ENCODE peak calls at places on chromosomes 5 and 9, in ten cellular contexts. C, W, I, U, R, Q, J, N, H and A are unnamed samples.
A peak's percentile ranks its signal among the peaks of the same experiment; 100 is the strongest.

GRCh38 chr5:115435065-115435775 is 109.4 kb downstream of the FEM1C start:
- DNase-seq in C (no peak), W (no peak), I (no peak), U (no peak), R (no peak), Q (no peak), J (no peak), N (no peak), H (no peak), A (no peak)

GRCh38 chr5:150540615-150541396 is 32.9 kb downstream of the NDST1 start:
- DNase-seq in C (no peak), W (no peak), I (no peak), U (no peak), R (peak; percentile 93), Q (peak; percentile 95), J (peak; percentile 93), N (no peak), H (peak; percentile 48), A (no peak)

GRCh38 chr5:156582193-156582598 is 255.2 kb downstream of the SGCD start:
- DNase-seq in C (no peak), W (no peak), I (no peak), U (no peak), R (no peak), Q (no peak), J (no peak), N (no peak), H (no peak), A (no peak)

GRCh38 chr9:83992407-83992806 is 11.8 kb downstream of the RMI1 start:
- DNase-seq in C (no peak), W (no peak), I (no peak), U (no peak), R (peak; percentile 65), Q (no peak), J (peak; percentile 52), N (no peak), H (no peak), A (no peak)

GRCh38 chr5:155883966-155884555 is 442.9 kb upstream of the SGCD start:
- DNase-seq in C (peak; percentile 7), W (no peak), I (no peak), U (no peak), R (no peak), Q (peak; percentile 57), J (peak; percentile 13), N (no peak), H (no peak), A (no peak)

GRCh38 chr9:83108208-83108607 is 45.3 kb upstream of the RASEF start:
- DNase-seq in C (no peak), W (no peak), I (no peak), U (no peak), R (no peak), Q (no peak), J (no peak), N (no peak), H (no peak), A (no peak)

GRCh38 chr5:1052641-1053390 is 44.2 kb downstream of the NKD2 start:
- DNase-seq in C (no peak), W (no peak), I (no peak), U (no peak), R (no peak), Q (no peak), J (no peak), N (peak; percentile 21), H (no peak), A (no peak)

GRCh38 chr9:105168935-105169334 is 75.5 kb upstream of the SLC44A1 start:
- DNase-seq in C (no peak), W (no peak), I (no peak), U (no peak), R (peak; percentile 33), Q (no peak), J (peak; percentile 17), N (no peak), H (no peak), A (no peak)

GRCh38 chr5:95717439-95717838 is 13.7 kb upstream of the RHOBTB3 start:
- DNase-seq in C (no peak), W (no peak), I (no peak), U (no peak), R (no peak), Q (no peak), J (no peak), N (no peak), H (no peak), A (no peak)

GRCh38 chr5:174404848-174405247 is 319.5 kb upstream of the MSX2 start:
- DNase-seq in C (no peak), W (no peak), I (no peak), U (no peak), R (no peak), Q (no peak), J (no peak), N (no peak), H (no peak), A (no peak)

GRCh38 chr9:95092321-95093072 is 225.0 kb downstream of the FANCC start:
- DNase-seq in C (peak; percentile 56), W (no peak), I (no peak), U (peak; percentile 9), R (peak; percentile 79), Q (no peak), J (peak; percentile 70), N (no peak), H (no peak), A (no peak)

GRCh38 chr9:347667-348292 is 133.1 kb downstream of the DOCK8 start:
- DNase-seq in C (no peak), W (no peak), I (no peak), U (no peak), R (peak; percentile 46), Q (no peak), J (peak; percentile 61), N (no peak), H (no peak), A (no peak)

GRCh38 chr9:72400866-72401265 is 35.9 kb upstream of the ZFAND5 start:
- DNase-seq in C (no peak), W (no peak), I (no peak), U (no peak), R (no peak), Q (no peak), J (no peak), N (no peak), H (no peak), A (no peak)

DNA sequence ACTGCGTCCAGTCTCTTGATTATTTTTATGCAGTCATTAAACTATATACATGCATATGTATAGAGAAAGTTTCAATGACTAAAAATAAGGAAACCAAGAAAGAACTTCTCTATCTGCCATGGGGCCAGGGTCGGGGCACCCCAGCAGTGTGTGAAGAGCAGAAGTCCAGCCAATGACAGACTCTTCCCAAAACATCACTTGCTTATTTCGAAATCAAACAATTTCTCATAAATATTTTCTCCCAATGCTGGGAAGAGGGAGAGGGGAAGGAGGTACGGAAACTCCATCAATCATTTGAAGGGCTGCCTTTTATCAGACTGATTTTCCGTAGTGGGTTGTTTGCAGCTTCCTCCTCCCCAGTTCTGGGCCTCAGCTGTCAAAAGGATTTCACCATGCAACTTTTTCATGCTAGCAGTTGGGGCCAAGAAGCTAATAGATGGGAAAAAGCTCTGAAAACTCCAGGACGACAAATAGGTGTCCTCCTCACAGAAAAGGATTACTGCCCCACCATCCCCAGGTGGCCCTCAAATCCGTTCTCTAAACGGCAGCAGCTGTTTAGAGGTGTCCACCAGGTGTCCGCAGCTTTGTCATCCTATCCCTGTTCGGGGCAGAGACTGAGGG is 617 bp upstream of the FPGS start:
- DNase-seq in C (no peak), W (no peak), I (no peak), U (peak; percentile 61), R (peak; percentile 39), Q (peak; percentile 75), J (peak; percentile 11), N (no peak), H (no peak), A (no peak)
- TF ChIP-seq CTCF in C (peak; percentile 9), W (no peak), I (no peak), U (no peak), R (no peak), Q (no peak), J (no peak), N (no peak), H (peak; percentile 59), A (no peak)

DNA sequence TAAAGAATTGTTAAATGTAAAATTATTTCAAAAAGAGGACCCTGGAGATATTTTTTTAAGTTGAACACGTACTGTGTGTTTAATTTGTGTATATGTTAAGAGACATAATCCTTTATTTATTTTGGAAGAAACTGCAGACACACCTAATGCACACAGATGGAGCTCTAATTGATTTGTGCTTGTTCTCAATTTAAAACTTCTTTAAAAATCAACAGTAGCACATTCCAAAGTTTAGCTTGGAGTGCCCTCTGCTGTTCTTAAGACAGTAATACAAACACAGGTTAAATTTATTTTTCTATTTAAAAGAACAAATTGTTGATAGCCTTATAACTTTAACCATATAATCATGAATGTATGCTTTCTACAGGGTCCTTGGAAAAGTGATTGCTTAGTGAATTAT is 277.6 kb upstream of the ADAMTS16 start:
- DNase-seq in C (no peak), W (no peak), I (no peak), U (no peak), R (peak; percentile 60), Q (no peak), J (peak; percentile 54), N (no peak), H (no peak), A (no peak)
- TF ChIP-seq CTCF in C (peak; percentile 62), W (peak; percentile 41), I (peak; percentile 52), U (no peak), R (peak; percentile 53), Q (peak; percentile 36), J (peak; percentile 35), N (peak; percentile 44), H (peak; percentile 96), A (peak; percentile 37)

DNA sequence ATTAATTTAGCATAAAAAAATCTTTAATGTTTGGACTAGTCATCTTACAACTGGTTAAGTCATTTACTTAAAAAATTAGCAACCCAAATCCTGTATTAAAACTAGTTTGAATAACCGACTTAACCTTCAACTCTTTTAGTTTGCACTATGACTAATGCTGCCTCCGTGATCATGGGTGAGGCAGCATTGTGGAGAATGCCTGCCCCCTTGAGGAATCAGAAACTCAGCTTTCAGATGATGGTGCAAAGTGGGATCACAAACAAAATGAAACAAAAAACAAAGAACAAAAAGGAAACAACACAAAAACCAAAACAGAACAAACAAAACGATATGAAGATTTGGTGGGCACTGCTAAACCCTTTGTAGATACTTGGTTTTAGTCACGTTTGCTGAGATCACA is 127.0 kb upstream of the PALM2AKAP2 start:
- DNase-seq in C (no peak), W (no peak), I (no peak), U (no peak), R (peak; percentile 67), Q (no peak), J (peak; percentile 76), N (no peak), H (no peak), A (no peak)
- TF ChIP-seq CTCF in C (no peak), W (no peak), I (no peak), U (no peak), R (peak; percentile 71), Q (peak; percentile 33), J (peak; percentile 57), N (no peak), H (peak; percentile 78), A (no peak)

DNA sequence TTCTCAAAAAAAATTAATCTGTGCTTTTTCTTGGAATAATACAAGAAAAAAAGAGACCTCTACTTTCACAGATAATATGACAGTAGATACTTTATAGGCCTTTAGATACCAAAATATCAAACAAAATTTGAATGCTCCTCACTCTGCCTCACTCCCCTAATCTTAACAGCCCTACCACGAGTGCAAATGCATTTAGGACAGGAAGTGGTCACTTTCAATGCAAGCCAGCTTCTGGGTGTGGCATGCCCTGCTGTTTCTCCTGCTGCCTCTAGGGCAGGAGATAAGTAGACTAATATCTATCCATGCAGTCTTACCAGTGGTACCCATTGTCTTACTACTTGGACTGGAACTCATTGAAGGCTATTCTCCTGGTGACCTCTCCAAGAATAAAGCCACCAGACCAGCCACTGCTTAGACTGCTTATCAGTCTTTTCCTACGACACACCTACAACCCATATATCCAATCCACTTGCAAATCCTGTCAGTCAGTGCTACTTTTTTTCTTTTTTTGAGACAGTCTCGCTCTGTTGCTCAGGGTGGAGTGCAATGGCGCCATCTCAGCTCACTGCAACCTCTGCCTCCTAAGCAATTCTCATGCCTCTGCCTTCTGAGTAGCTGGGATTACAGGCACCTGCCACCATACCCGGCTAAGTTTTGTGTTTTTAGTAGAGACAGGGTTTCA is 23.0 kb downstream of the FRRS1L start:
- DNase-seq in C (peak; percentile 18), W (peak; percentile 15), I (no peak), U (peak; percentile 28), R (peak; percentile 50), Q (no peak), J (peak; percentile 50), N (no peak), H (no peak), A (peak; percentile 61)
- TF ChIP-seq CTCF in C (peak; percentile 49), W (no peak), I (peak; percentile 37), U (peak; percentile 32), R (peak; percentile 44), Q (no peak), J (peak; percentile 47), N (no peak), H (peak; percentile 54), A (no peak)